ENCODE peak calls at places on chromosomes 2 and 18, in seven cellular contexts. One of them, this sample, is unnamed.

GRCh38 chr2:3683748-3684454 is 19.5 kb upstream of the DCDC2C start:
- DNase-seq in NCI-H510A: no peak
- DNase-seq in caudate nucleus: no peak
- DNase-seq in HFF-Myc: no peak
- DNase-seq in T-helper 1 cell: no peak
- DNase-seq in activated CD4-positive, alpha-beta T cell treated with anti-CD3 and anti-CD28 coated beads, Interleukin-2, amount 10 ng/mL, durations not matched to agents 7 days and 5 days: no peak
- DNase-seq in endothelial cell of umbilical vein: no peak
- DNase-seq in this sample: no peak

GRCh38 chr2:49028101-49028500 is 126.2 kb downstream of the FSHR start:
- DNase-seq in NCI-H510A: no peak
- DNase-seq in caudate nucleus: no peak
- DNase-seq in HFF-Myc: no peak
- DNase-seq in T-helper 1 cell: no peak
- DNase-seq in activated CD4-positive, alpha-beta T cell treated with anti-CD3 and anti-CD28 coated beads, Interleukin-2, amount 10 ng/mL, durations not matched to agents 7 days and 5 days: no peak
- DNase-seq in endothelial cell of umbilical vein: no peak
- DNase-seq in this sample: no peak

GRCh38 chr2:121058852-121059558 is 226.0 kb downstream of the TFCP2L1 start:
- DNase-seq in NCI-H510A: no peak
- DNase-seq in caudate nucleus: no peak
- DNase-seq in HFF-Myc: no peak
- DNase-seq in T-helper 1 cell: no peak
- DNase-seq in activated CD4-positive, alpha-beta T cell treated with anti-CD3 and anti-CD28 coated beads, Interleukin-2, amount 10 ng/mL, durations not matched to agents 7 days and 5 days: no peak
- DNase-seq in endothelial cell of umbilical vein: no peak
- DNase-seq in this sample: no peak

GRCh38 chr2:43323810-43324588 is 97.6 kb upstream of the ZFP36L2 start:
- DNase-seq in NCI-H510A: no peak
- DNase-seq in caudate nucleus: no peak
- DNase-seq in HFF-Myc: no peak
- DNase-seq in T-helper 1 cell: no peak
- DNase-seq in activated CD4-positive, alpha-beta T cell treated with anti-CD3 and anti-CD28 coated beads, Interleukin-2, amount 10 ng/mL, durations not matched to agents 7 days and 5 days: no peak
- DNase-seq in endothelial cell of umbilical vein: no peak
- DNase-seq in this sample: no peak

GRCh38 chr2:225290723-225291400 is 108.6 kb upstream of the NYAP2 start:
- DNase-seq in NCI-H510A: no peak
- DNase-seq in caudate nucleus: no peak
- DNase-seq in HFF-Myc: no peak
- DNase-seq in T-helper 1 cell: no peak
- DNase-seq in activated CD4-positive, alpha-beta T cell treated with anti-CD3 and anti-CD28 coated beads, Interleukin-2, amount 10 ng/mL, durations not matched to agents 7 days and 5 days: no peak
- DNase-seq in endothelial cell of umbilical vein: no peak
- DNase-seq in this sample: no peak

GRCh38 chr2:147331790-147332419 is 512.9 kb upstream of the ACVR2A start:
- DNase-seq in NCI-H510A: no peak
- DNase-seq in caudate nucleus: no peak
- DNase-seq in HFF-Myc: no peak
- DNase-seq in T-helper 1 cell: peak; percentile 2
- DNase-seq in activated CD4-positive, alpha-beta T cell treated with anti-CD3 and anti-CD28 coated beads, Interleukin-2, amount 10 ng/mL, durations not matched to agents 7 days and 5 days: peak; percentile 62
- DNase-seq in endothelial cell of umbilical vein: no peak
- DNase-seq in this sample: no peak

GRCh38 chr2:237083026-237083425 is 2.7 kb upstream of the COPS8 start:
- DNase-seq in NCI-H510A: no peak
- DNase-seq in caudate nucleus: no peak
- DNase-seq in HFF-Myc: no peak
- DNase-seq in T-helper 1 cell: no peak
- DNase-seq in activated CD4-positive, alpha-beta T cell treated with anti-CD3 and anti-CD28 coated beads, Interleukin-2, amount 10 ng/mL, durations not matched to agents 7 days and 5 days: no peak
- DNase-seq in endothelial cell of umbilical vein: no peak
- DNase-seq in this sample: no peak

GRCh38 chr2:182587831-182588230 is 128.2 kb upstream of the DNAJC10 start:
- DNase-seq in NCI-H510A: no peak
- DNase-seq in caudate nucleus: no peak
- DNase-seq in HFF-Myc: peak; percentile 65
- DNase-seq in T-helper 1 cell: no peak
- DNase-seq in activated CD4-positive, alpha-beta T cell treated with anti-CD3 and anti-CD28 coated beads, Interleukin-2, amount 10 ng/mL, durations not matched to agents 7 days and 5 days: no peak
- DNase-seq in endothelial cell of umbilical vein: no peak
- DNase-seq in this sample: no peak

GRCh38 chr2:159444728-159445127 is 158.2 kb upstream of the WDSUB1 start:
- DNase-seq in NCI-H510A: no peak
- DNase-seq in caudate nucleus: no peak
- DNase-seq in HFF-Myc: no peak
- DNase-seq in T-helper 1 cell: no peak
- DNase-seq in activated CD4-positive, alpha-beta T cell treated with anti-CD3 and anti-CD28 coated beads, Interleukin-2, amount 10 ng/mL, durations not matched to agents 7 days and 5 days: no peak
- DNase-seq in endothelial cell of umbilical vein: no peak
- DNase-seq in this sample: no peak

GRCh38 chr2:25558262-25558661 is 115.1 kb downstream of the DTNB start:
- DNase-seq in NCI-H510A: no peak
- DNase-seq in caudate nucleus: no peak
- DNase-seq in HFF-Myc: peak; percentile 35
- DNase-seq in T-helper 1 cell: no peak
- DNase-seq in activated CD4-positive, alpha-beta T cell treated with anti-CD3 and anti-CD28 coated beads, Interleukin-2, amount 10 ng/mL, durations not matched to agents 7 days and 5 days: peak; percentile 62
- DNase-seq in endothelial cell of umbilical vein: peak; percentile 79
- DNase-seq in this sample: no peak

GRCh38 chr2:6866239-6866745 is 585 bp upstream of the CMPK2 start:
- DNase-seq in NCI-H510A: peak; percentile 35
- DNase-seq in caudate nucleus: peak; percentile 19
- DNase-seq in HFF-Myc: no peak
- DNase-seq in T-helper 1 cell: peak; percentile 6
- DNase-seq in activated CD4-positive, alpha-beta T cell treated with anti-CD3 and anti-CD28 coated beads, Interleukin-2, amount 10 ng/mL, durations not matched to agents 7 days and 5 days: peak; percentile 58
- DNase-seq in endothelial cell of umbilical vein: peak; percentile 6
- DNase-seq in this sample: peak; percentile 28

GRCh38 chr18:6571239-6571602 is 156.5 kb upstream of the L3MBTL4 start:
- DNase-seq in NCI-H510A: no peak
- DNase-seq in caudate nucleus: no peak
- DNase-seq in HFF-Myc: no peak
- DNase-seq in T-helper 1 cell: no peak
- DNase-seq in activated CD4-positive, alpha-beta T cell treated with anti-CD3 and anti-CD28 coated beads, Interleukin-2, amount 10 ng/mL, durations not matched to agents 7 days and 5 days: no peak
- DNase-seq in endothelial cell of umbilical vein: no peak
- DNase-seq in this sample: no peak

GRCh38 chr2:37665622-37666362 is 5.7 kb downstream of the CDC42EP3 start:
- DNase-seq in NCI-H510A: no peak
- DNase-seq in caudate nucleus: no peak
- DNase-seq in HFF-Myc: no peak
- DNase-seq in T-helper 1 cell: no peak
- DNase-seq in activated CD4-positive, alpha-beta T cell treated with anti-CD3 and anti-CD28 coated beads, Interleukin-2, amount 10 ng/mL, durations not matched to agents 7 days and 5 days: no peak
- DNase-seq in endothelial cell of umbilical vein: no peak
- DNase-seq in this sample: no peak

GRCh38 chr2:59339121-59339836 is 1098.2 kb upstream of the FANCL start:
- DNase-seq in NCI-H510A: no peak
- DNase-seq in caudate nucleus: no peak
- DNase-seq in HFF-Myc: no peak
- DNase-seq in T-helper 1 cell: no peak
- DNase-seq in activated CD4-positive, alpha-beta T cell treated with anti-CD3 and anti-CD28 coated beads, Interleukin-2, amount 10 ng/mL, durations not matched to agents 7 days and 5 days: no peak
- DNase-seq in endothelial cell of umbilical vein: no peak
- DNase-seq in this sample: no peak

This sample was measured in cerebellum.